ENCODE peak calls at places on chromosomes 3 and 15, in five cellular contexts. N is SK-N-SH, Q is activated T-cell treated with anti-CD3 and anti-CD28 coated beads for 1 hour, M is breast epithelium, L is B cell. Z is an unnamed sample.

GRCh38 chr3:25397150-25397549 is 30.9 kb upstream of the RARB start:
- DNase-seq in N (no peak), Q (no peak), M (no peak), L (no peak), Z (no peak)

GRCh38 chr3:127803619-127804018 is 18.7 kb downstream of the MGLL start:
- DNase-seq in N (no peak), Q (no peak), M (no peak), L (no peak), Z (no peak)

GRCh38 chr3:98025392-98025791 is 9.7 kb downstream of the GABRR3 start:
- DNase-seq in N (no peak), Q (no peak), M (no peak), L (no peak), Z (no peak)

GRCh38 chr3:129576514-129577345 is 29.7 kb downstream of the PLXND1 start:
- DNase-seq in N (no peak), Q (peak; percentile 31), M (peak; percentile 65), L (peak; percentile 79), Z (peak; percentile 71)

GRCh38 chr15:98920091-98920880 is 87.3 kb downstream of the PGPEP1L start:
- DNase-seq in N (no peak), Q (no peak), M (no peak), L (no peak), Z (no peak)

GRCh38 chr3:46284981-46285683 is 42.9 kb downstream of the CCR3 start:
- DNase-seq in N (no peak), Q (no peak), M (no peak), L (no peak), Z (no peak)

GRCh38 chr3:11379238-11379823 is 107.1 kb downstream of the ATG7 start:
- DNase-seq in N (peak; percentile 56), Q (no peak), M (no peak), L (no peak), Z (no peak)

GRCh38 chr3:69866988-69867720 is 127.9 kb downstream of the MITF start:
- DNase-seq in N (no peak), Q (no peak), M (no peak), L (no peak), Z (no peak)

GRCh38 chr3:130093741-130094391 is 12.2 kb downstream of the ALG1L2 start:
- DNase-seq in N (no peak), Q (no peak), M (no peak), L (peak; percentile 31), Z (peak; percentile 1)

GRCh38 chr3:5202267-5202666 is 14.8 kb downstream of the EDEM1 start:
- DNase-seq in N (no peak), Q (no peak), M (no peak), L (no peak), Z (no peak)

GRCh38 chr3:69305011-69305410 is 80.9 kb downstream of the FRMD4B start:
- DNase-seq in N (no peak), Q (no peak), M (no peak), L (no peak), Z (no peak)

GRCh38 chr3:197674741-197675567 is 61.8 kb downstream of the RUBCN start:
- DNase-seq in N (no peak), Q (no peak), M (no peak), L (peak; percentile 67), Z (no peak)

GRCh38 chr15:80550219-80550909 is 144.7 kb upstream of the ABHD17C start:
- DNase-seq in N (no peak), Q (no peak), M (no peak), L (no peak), Z (no peak)

GRCh38 chr15:36407647-36408046 is 171.8 kb upstream of the CDIN1 start:
- DNase-seq in N (no peak), Q (no peak), M (no peak), L (no peak), Z (no peak)

GRCh38 chr15:51939216-51939615 is 32.4 kb downstream of the LEO1 start:
- DNase-seq in N (no peak), Q (no peak), M (no peak), L (no peak), Z (no peak)

GRCh38 chr15:85174521-85174920 is 192.9 kb downstream of the PDE8A start:
- DNase-seq in N (no peak), Q (no peak), M (no peak), L (no peak), Z (no peak)

GRCh38 chr3:196916995-196917394 is 25.3 kb downstream of the NCBP2 start:
- DNase-seq in N (no peak), Q (no peak), M (no peak), L (no peak), Z (no peak)

GRCh38 chr3:22245122-22245521 is 494.1 kb upstream of the ZNF385D start:
- DNase-seq in N (no peak), Q (no peak), M (peak; percentile 28), L (no peak), Z (no peak)

GRCh38 chr3:133117342-133117741 is 79.2 kb downstream of the TMEM108 start:
- DNase-seq in N (no peak), Q (no peak), M (no peak), L (no peak), Z (no peak)

GRCh38 chr3:194019766-194020165 is 116.2 kb upstream of the HES1 start:
- DNase-seq in N (no peak), Q (no peak), M (no peak), L (no peak), Z (no peak)

GRCh38 chr15:75202251-75203016 is 752 bp downstream of the C15orf39 start:
- DNase-seq in N (peak; percentile 81), Q (peak; percentile 80), M (peak; percentile 70), L (peak; percentile 93), Z (peak; percentile 94)

Z was measured in naive thymus-derived CD8-positive, alpha-beta T cell.